ENCODE peak calls at places on chromosomes 16 and 17, in eight cellular contexts. S is fibroblast of lung; L is HCT116; E is body of pancreas; Z is H7; N is upper lobe of right lung; Y is CD4-positive, alpha-beta memory T cell; T is epithelial cell of esophagus. P is an unnamed sample.

GRCh38 chr16:67304006-67304405 is 22.5 kb downstream of the KCTD19 start:
- DNase-seq in Y (no peak), Z (no peak), E (no peak), L (no peak), S (no peak), N (no peak), T (no peak), P (peak)

GRCh38 chr17:3771140-3771539 is 29.8 kb downstream of the ITGAE start:
- DNase-seq in Y (no peak), E (no peak), N (no peak), L (no peak), Z (peak), T (no peak), S (no peak), P (no peak)

GRCh38 chr17:17849863-17850373 is 13.1 kb upstream of the SREBF1 start:
- DNase-seq in T (no peak), L (no peak), E (no peak), Y (peak), S (peak), Z (peak), N (no peak), P (peak)

GRCh38 chr17:41692722-41693521 is 4.2 kb downstream of the EIF1 start:
- DNase-seq in Z (no peak), L (no peak), E (no peak), Y (peak), S (no peak), N (no peak), T (peak), P (peak)

GRCh38 chr17:81037026-81037782 is 2.3 kb downstream of the BAIAP2 start:
- DNase-seq in Y (no peak), Z (no peak), S (no peak), N (peak), T (peak), L (no peak), E (peak), P (peak)

GRCh38 chr16:81495321-81496234 is 51.0 kb downstream of the CMIP start:
- DNase-seq in L (no peak), S (no peak), N (peak), E (no peak), T (no peak), Z (no peak), Y (no peak), P (peak)

GRCh38 chr16:15694499-15694898 is 44.5 kb downstream of the NDE1 start:
- DNase-seq in Z (no peak), E (no peak), Y (no peak), N (no peak), L (no peak), T (no peak), S (no peak), P (no peak)

GRCh38 chr17:66966529-66967418 is 2.3 kb downstream of the CACNG4 start:
- DNase-seq in Z (no peak), N (no peak), Y (no peak), E (no peak), T (no peak), L (no peak), S (no peak), P (no peak)

GRCh38 chr16:17359778-17360177 is 111.0 kb downstream of the XYLT1 start:
- DNase-seq in E (no peak), S (no peak), N (no peak), Y (peak), Z (no peak), T (no peak), L (no peak), P (peak)

GRCh38 chr16:23640669-23640958 is 496 bp downstream of the PALB2 start:
- DNase-seq in N (no peak), L (no peak), T (peak), S (peak), E (no peak), Y (peak), Z (peak), P (peak)

GRCh38 chr17:3683054-3683511 is 12.9 kb downstream of the P2RX5 start:
- DNase-seq in Z (peak), S (no peak), N (no peak), Y (peak), L (peak), T (peak), E (no peak), P (no peak)

GRCh38 chr17:73855933-73856332 is 211.7 kb upstream of the SDK2 start:
- DNase-seq in S (no peak), E (no peak), N (no peak), Y (no peak), T (no peak), L (no peak), Z (no peak), P (no peak)

GRCh38 chr16:19901164-19901563 is 16.5 kb upstream of the GPRC5B start:
- DNase-seq in T (no peak), Y (no peak), E (no peak), N (no peak), L (no peak), S (no peak), Z (no peak), P (no peak)

GRCh38 chr16:77816293-77816692 is 27.9 kb downstream of the VAT1L start:
- DNase-seq in Y (no peak), N (no peak), S (peak), L (no peak), E (peak), Z (no peak), T (no peak), P (peak)

GRCh38 chr16:50522324-50522723 is 25.9 kb upstream of the NKD1 start:
- DNase-seq in N (no peak), E (no peak), Y (no peak), L (no peak), Z (no peak), T (no peak), S (no peak), P (no peak)

GRCh38 chr16:65722429-65722828 is 600.6 kb upstream of the CDH11 start:
- DNase-seq in T (no peak), L (no peak), N (no peak), Y (no peak), S (no peak), E (no peak), Z (no peak), P (no peak)

GRCh38 chr16:12426122-12426521 is 377.6 kb downstream of the CPPED1 start:
- DNase-seq in T (no peak), E (no peak), Z (no peak), Y (no peak), L (no peak), S (peak), N (no peak), P (peak)

GRCh38 chr16:66619534-66620418 is 15.3 kb downstream of the CMTM3 start:
- DNase-seq in Y (no peak), Z (no peak), E (no peak), T (peak), S (peak), L (no peak), N (no peak), P (peak)

GRCh38 chr17:57407287-57408063 is 151.2 kb downstream of the MSI2 start:
- DNase-seq in S (no peak), N (no peak), Y (no peak), Z (no peak), E (no peak), L (no peak), T (peak), P (no peak)

GRCh38 chr16:11094075-11094593 is 149.8 kb downstream of the CLEC16A start:
- DNase-seq in L (peak), N (peak), S (peak), E (no peak), Y (no peak), T (peak), Z (no peak), P (peak)
- H3K4me3 ChIP-seq in L (peak), N (no peak), S (no peak), E (no peak), Y (no peak), T (no peak), Z (no peak), P (no peak)

GRCh38 chr17:48676963-48677558 is 45.3 kb downstream of the PRAC1 start:
- DNase-seq in Z (no peak), S (no peak), Y (no peak), L (no peak), T (no peak), E (no peak), N (no peak), P (no peak)

GRCh38 chr17:48679385-48680096 is 42.8 kb downstream of the PRAC1 start:
- DNase-seq in E (no peak), L (no peak), T (no peak), S (no peak), Z (no peak), Y (no peak), N (no peak), P (no peak)

GRCh38 chr17:48681609-48682008 is 40.7 kb downstream of the PRAC1 start:
- DNase-seq in T (no peak), Y (no peak), L (no peak), N (no peak), E (no peak), S (no peak), Z (no peak), P (no peak)

GRCh38 chr17:48678141-48678971 is 44.0 kb downstream of the PRAC1 start:
- DNase-seq in T (peak), N (peak), E (peak), Z (peak), S (peak), Y (peak), L (peak), P (peak)
- H3K4me3 ChIP-seq in T (no peak), N (no peak), E (no peak), Z (peak), S (no peak), Y (no peak), L (peak), P (no peak)

GRCh38 chr16:21554795-21555585 is 44.4 kb upstream of the METTL9 start:
- DNase-seq in N (peak), T (peak), S (peak), Z (peak), Y (peak), E (peak), L (peak), P (peak)
- H3K4me3 ChIP-seq in N (no peak), T (no peak), S (no peak), Z (no peak), Y (no peak), E (no peak), L (no peak), P (peak)

GRCh38 chr16:75204410-75204758 is 2.6 kb downstream of the CTRB2 start:
- DNase-seq in T (no peak), S (no peak), Z (no peak), L (no peak), E (peak), Y (no peak), N (no peak), P (no peak)
- H3K4me3 ChIP-seq in T (no peak), S (no peak), Z (no peak), L (no peak), E (no peak), Y (no peak), N (no peak), P (no peak)

GRCh38 chr17:15981646-15982580 is 17.6 kb downstream of the ZSWIM7 start:
- DNase-seq in L (no peak), E (no peak), S (peak), Z (no peak), Y (no peak), N (no peak), T (peak), P (peak)

GRCh38 chr17:15977894-15978293 is 21.6 kb downstream of the ZSWIM7 start:
- DNase-seq in Y (no peak), S (no peak), Z (no peak), L (no peak), N (no peak), E (no peak), T (no peak), P (no peak)

GRCh38 chr17:15973834-15974233 is 25.7 kb downstream of the ZSWIM7 start:
- DNase-seq in N (no peak), Z (no peak), S (no peak), E (no peak), Y (no peak), L (no peak), T (no peak), P (no peak)

GRCh38 chr17:15981208-15981607 is 18.3 kb downstream of the ZSWIM7 start:
- DNase-seq in Y (no peak), E (no peak), L (no peak), T (peak), S (no peak), N (no peak), Z (no peak), P (no peak)

GRCh38 chr17:15978606-15979005 is 20.9 kb downstream of the ZSWIM7 start:
- DNase-seq in E (no peak), Y (no peak), S (no peak), L (no peak), N (no peak), Z (no peak), T (no peak), P (no peak)
- H3K4me3 ChIP-seq in E (no peak), Y (no peak), S (no peak), L (no peak), N (no peak), Z (no peak), T (no peak), P (no peak)

GRCh38 chr17:20927586-20927985 is 115.2 kb downstream of the USP22 start:
- DNase-seq in Y (no peak), S (no peak), T (no peak), Z (no peak), E (no peak), L (no peak), N (no peak), P (peak)

GRCh38 chr17:20925954-20926353 is 116.9 kb downstream of the USP22 start:
- DNase-seq in N (no peak), T (no peak), Z (no peak), Y (no peak), E (no peak), S (no peak), L (no peak), P (no peak)

GRCh38 chr17:20926532-20926931 is 116.3 kb downstream of the USP22 start:
- DNase-seq in S (peak), L (no peak), Y (no peak), T (no peak), Z (no peak), E (no peak), N (no peak), P (peak)

GRCh38 chr17:20924306-20924705 is 118.5 kb downstream of the USP22 start:
- DNase-seq in E (no peak), T (no peak), S (no peak), N (no peak), Y (no peak), L (no peak), Z (no peak), P (no peak)

DNA sequence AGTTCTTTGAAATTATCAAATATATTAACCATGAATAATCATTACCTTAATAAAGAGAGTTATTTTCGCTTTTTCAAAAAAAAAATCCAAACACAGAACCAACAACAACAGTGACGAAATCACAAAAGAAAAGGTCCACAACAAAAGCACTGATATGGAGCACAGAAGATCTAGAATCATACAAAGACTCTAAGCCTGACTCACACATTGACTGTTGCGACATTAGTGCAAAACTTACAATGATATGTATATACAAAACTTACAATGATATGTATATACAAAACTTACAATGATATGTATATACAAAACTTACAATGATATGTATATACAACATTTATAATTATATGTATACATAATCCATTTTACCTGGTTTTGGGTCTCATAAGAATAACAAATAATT is 117.7 kb downstream of the USP22 start:
- DNase-seq in N (no peak), Z (no peak), L (no peak), T (peak), E (no peak), Y (no peak), S (peak), P (peak)
- H3K4me3 ChIP-seq in N (no peak), Z (no peak), L (no peak), T (no peak), E (no peak), Y (no peak), S (no peak), P (no peak)

DNA sequence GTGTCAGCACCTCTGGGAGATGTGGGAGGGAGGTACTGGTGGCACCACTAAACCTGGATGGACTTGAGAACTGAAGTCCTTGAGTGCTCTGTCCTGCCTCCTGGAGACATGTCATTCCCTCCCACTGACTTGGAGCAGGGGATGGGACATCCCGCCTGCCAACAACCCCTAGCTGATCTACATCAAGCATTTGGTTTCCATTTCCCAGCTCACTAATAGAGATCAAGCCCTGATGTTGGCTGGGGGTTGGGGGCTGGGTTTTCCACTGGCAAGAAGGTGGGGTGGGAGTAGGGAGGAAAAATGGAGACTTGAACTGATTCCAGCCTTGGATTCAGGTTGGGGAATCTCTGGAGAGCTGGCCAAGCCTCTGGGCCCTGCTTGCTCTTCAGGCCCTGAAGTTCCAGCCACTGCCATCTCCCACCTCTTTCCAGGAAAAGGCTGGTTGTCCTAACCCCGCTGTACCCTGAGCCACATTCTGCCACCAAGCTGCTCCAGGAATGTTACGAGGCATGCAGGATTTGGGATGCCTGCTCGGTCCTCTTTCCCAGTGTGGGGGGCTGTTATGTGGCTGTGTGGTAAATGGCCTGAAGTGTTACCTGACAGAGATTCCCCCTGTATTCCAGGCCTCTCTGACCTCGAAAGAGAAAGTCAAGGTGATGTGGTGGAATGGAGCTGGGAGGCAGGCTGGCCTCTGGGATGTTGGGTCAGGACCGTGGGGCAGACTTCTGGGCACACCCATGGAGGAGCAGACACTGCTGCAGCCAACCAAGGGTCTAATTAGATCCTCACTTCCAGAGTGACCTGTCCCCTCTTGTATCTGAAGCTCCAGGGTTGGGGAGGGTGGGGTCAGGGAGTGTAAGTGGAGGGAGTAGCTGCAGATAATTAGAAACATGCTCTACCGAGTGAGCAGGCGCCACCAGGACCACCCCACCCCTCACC is 16.7 kb downstream of the IGFBP4 start:
- DNase-seq in E (no peak), L (no peak), Z (peak), T (no peak), N (no peak), Y (no peak), S (peak), P (no peak)
- H3K4me3 ChIP-seq in E (no peak), L (no peak), Z (no peak), T (no peak), N (no peak), Y (no peak), S (no peak), P (no peak)

GRCh38 chr17:78039581-78039980 is 81.1 kb downstream of the TNRC6C start:
- DNase-seq in Y (no peak), S (no peak), Z (no peak), T (no peak), N (no peak), L (no peak), E (no peak), P (no peak)

GRCh38 chr17:78043031-78043430 is 84.5 kb downstream of the TNRC6C start:
- DNase-seq in S (no peak), T (no peak), Y (no peak), Z (no peak), L (no peak), N (no peak), E (no peak), P (no peak)

GRCh38 chr17:78042542-78042941 is 84.0 kb downstream of the TNRC6C start:
- DNase-seq in Y (no peak), Z (no peak), N (no peak), E (no peak), S (no peak), L (no peak), T (no peak), P (no peak)

GRCh38 chr17:78040561-78041400 is 82.3 kb downstream of the TNRC6C start:
- DNase-seq in N (peak), Z (peak), L (peak), Y (peak), E (peak), T (peak), S (peak), P (peak)

DNA sequence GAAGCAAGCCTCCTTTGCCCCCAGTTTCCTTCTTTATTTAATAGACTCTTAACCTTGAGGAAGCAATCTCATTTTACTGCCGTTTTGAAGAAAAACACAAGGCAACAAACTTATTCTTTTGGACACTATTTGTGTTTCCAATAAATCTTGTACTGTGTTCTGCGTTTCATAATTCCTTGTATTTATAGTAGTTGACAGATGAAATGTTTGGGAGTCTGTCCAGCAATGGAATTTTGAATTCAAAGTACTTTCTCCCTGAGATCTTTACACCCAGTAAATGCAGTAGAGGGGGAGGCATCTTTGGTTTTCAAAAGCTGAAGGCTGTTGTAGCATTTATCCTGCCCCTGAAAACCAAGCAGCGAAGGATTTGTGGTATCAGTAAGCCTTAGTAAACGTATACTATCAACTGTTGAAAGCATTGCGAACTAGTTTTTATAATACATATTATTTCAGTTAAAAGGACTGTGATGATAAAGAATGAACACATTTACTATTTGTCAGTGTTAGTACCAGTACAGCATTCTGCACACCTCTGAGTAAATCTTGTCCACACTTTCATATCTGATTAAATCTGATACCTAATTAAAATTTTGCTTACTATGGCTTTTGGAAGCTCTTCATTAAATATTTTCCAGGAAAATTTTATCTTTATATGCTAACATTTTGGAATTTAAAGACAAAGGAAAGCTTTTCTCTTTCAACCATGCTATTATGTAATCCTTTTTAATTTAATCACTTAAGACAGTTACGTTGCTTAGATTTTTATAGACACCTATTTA is 83.1 kb downstream of the TNRC6C start:
- DNase-seq in L (no peak), E (no peak), Z (no peak), T (no peak), N (no peak), S (peak), Y (no peak), P (peak)
- H3K4me3 ChIP-seq in L (peak), E (no peak), Z (no peak), T (peak), N (peak), S (peak), Y (no peak), P (peak)